ENCODE peak calls at places on chromosomes 5 and 9, in eight cellular contexts. I, S, V, O, Y, Q, L and Z are unnamed samples.

GRCh38 chr9:114908104-114908621 is 22.2 kb downstream of the TNFSF8 start:
- DNase-seq in I (no peak), S (peak; percentile 100), V (peak; percentile 71), O (no peak), Y (peak; percentile 80), Q (no peak), L (no peak), Z (no peak)

GRCh38 chr9:133144142-133144886 is 19.4 kb downstream of the GBGT1 start:
- DNase-seq in I (peak; percentile 93), S (peak; percentile 72), V (peak; percentile 54), O (peak; percentile 60), Y (peak; percentile 86), Q (no peak), L (peak; percentile 98), Z (peak; percentile 79)

GRCh38 chr5:52787600-52788504 is at the start of the genes ITGA1 and PELO:
- DNase-seq in I (peak; percentile 34), S (peak; percentile 32), V (peak; percentile 84), O (peak; percentile 26), Y (peak; percentile 68), Q (no peak), L (peak; percentile 40), Z (peak; percentile 58)

GRCh38 chr5:1001406-1002270 is 7.0 kb upstream of the NKD2 start:
- DNase-seq in I (no peak), S (no peak), V (no peak), O (peak; percentile 10), Y (no peak), Q (no peak), L (no peak), Z (no peak)

GRCh38 chr9:5549671-5550650 is 39.6 kb downstream of the PDCD1LG2 start:
- DNase-seq in I (no peak), S (no peak), V (peak; percentile 59), O (no peak), Y (no peak), Q (no peak), L (no peak), Z (no peak)

GRCh38 chr9:137044502-137045177 is 1.3 kb downstream of the NPDC1 start:
- DNase-seq in I (no peak), S (peak; percentile 78), V (no peak), O (no peak), Y (no peak), Q (no peak), L (no peak), Z (no peak)

GRCh38 chr5:91076138-91076537 is 307.0 kb downstream of the ARRDC3 start:
- DNase-seq in I (no peak), S (no peak), V (peak; percentile 24), O (no peak), Y (no peak), Q (no peak), L (no peak), Z (no peak)

GRCh38 chr9:34686231-34686630 is 4.8 kb downstream of the CCL19 start:
- DNase-seq in I (no peak), S (no peak), V (peak; percentile 80), O (no peak), Y (no peak), Q (no peak), L (no peak), Z (no peak)

GRCh38 chr5:119451561-119451960 is 736 bp upstream of the HSD17B4 start:
- DNase-seq in I (no peak), S (no peak), V (no peak), O (no peak), Y (no peak), Q (no peak), L (no peak), Z (no peak)

GRCh38 chr5:126769703-126770102 is 7.2 kb upstream of the LMNB1 start:
- DNase-seq in I (no peak), S (no peak), V (no peak), O (no peak), Y (no peak), Q (no peak), L (no peak), Z (no peak)